ENCODE peak calls at places on chromosomes 13 and 19, in seven cellular contexts. P is K562, Q is Panc1, C is tibial artery, J is bronchial epithelial cell, T is lower leg skin, X is endodermal cell. H is an unnamed sample.

GRCh38 chr13:109778102-109778542 is 8.3 kb downstream of the IRS2 start:
- DNase-seq in P (no peak), Q (peak; percentile 41), C (no peak), J (peak; percentile 90), T (no peak), X (no peak), H (no peak)

GRCh38 chr13:98142427-98143156 is at the start of gene FARP1:
- DNase-seq in P (peak; percentile 66), Q (no peak), C (peak; percentile 88), J (peak; percentile 38), T (peak; percentile 45), X (peak; percentile 89), H (peak; percentile 85)

GRCh38 chr13:106034201-106034600 is 501.3 kb downstream of the EFNB2 start:
- DNase-seq in P (no peak), Q (no peak), C (no peak), J (no peak), T (peak; percentile 20), X (no peak), H (no peak)

GRCh38 chr19:16588089-16588823 is 16.0 kb upstream of the SLC35E1 start:
- DNase-seq in P (peak; percentile 59), Q (no peak), C (no peak), J (no peak), T (no peak), X (no peak), H (no peak)

GRCh38 chr19:50511069-50511822 is at the start of gene JOSD2:
- DNase-seq in P (peak; percentile 97), Q (peak; percentile 80), C (peak; percentile 99), J (peak; percentile 96), T (peak; percentile 98), X (peak; percentile 98), H (peak; percentile 96)

GRCh38 chr19:15248648-15249559 is 16.7 kb upstream of the EPHX3 start:
- DNase-seq in P (no peak), Q (peak; percentile 2), C (peak; percentile 96), J (peak; percentile 74), T (peak; percentile 63), X (no peak), H (no peak)

GRCh38 chr13:42153371-42153770 is 104.9 kb downstream of the DGKH start:
- DNase-seq in P (no peak), Q (no peak), C (no peak), J (no peak), T (no peak), X (no peak), H (no peak)

GRCh38 chr13:80547885-80548284 is 207.0 kb upstream of the SPRY2 start:
- DNase-seq in P (no peak), Q (no peak), C (no peak), J (no peak), T (no peak), X (no peak), H (no peak)

GRCh38 chr19:51531349-51532315 is at the start of gene SIGLEC6:
- DNase-seq in P (no peak), Q (no peak), C (peak; percentile 77), J (no peak), T (peak; percentile 49), X (peak; percentile 53), H (no peak)

GRCh38 chr19:30112171-30112570 is 170.1 kb downstream of the URI1 start:
- DNase-seq in P (no peak), Q (no peak), C (no peak), J (no peak), T (no peak), X (no peak), H (no peak)

GRCh38 chr13:34246511-34246910 is 428.6 kb downstream of the RFC3 start:
- DNase-seq in P (no peak), Q (peak; percentile 4), C (no peak), J (peak; percentile 89), T (no peak), X (no peak), H (no peak)

GRCh38 chr19:3275583-3276340 is 51.3 kb downstream of the CELF5 start:
- DNase-seq in P (peak; percentile 99), Q (no peak), C (no peak), J (peak; percentile 70), T (peak; percentile 56), X (peak; percentile 100), H (peak; percentile 96)

GRCh38 chr13:102323505-102323904 is 78.3 kb downstream of the FGF14 start:
- DNase-seq in P (no peak), Q (no peak), C (no peak), J (no peak), T (no peak), X (no peak), H (no peak)

GRCh38 chr19:2311093-2311492 is 3.1 kb upstream of the LINGO3 start:
- DNase-seq in P (no peak), Q (no peak), C (no peak), J (no peak), T (no peak), X (no peak), H (no peak)

GRCh38 chr13:75407473-75407872 is 74.5 kb downstream of the TBC1D4 start:
- DNase-seq in P (no peak), Q (no peak), C (no peak), J (no peak), T (no peak), X (no peak), H (no peak)

GRCh38 chr13:75404721-75405120 is 77.2 kb downstream of the TBC1D4 start:
- DNase-seq in P (no peak), Q (no peak), C (no peak), J (no peak), T (no peak), X (no peak), H (no peak)

GRCh38 chr13:75410207-75410606 is 71.8 kb downstream of the TBC1D4 start:
- DNase-seq in P (no peak), Q (no peak), C (no peak), J (no peak), T (no peak), X (no peak), H (no peak)

GRCh38 chr13:75405976-75406703 is 75.8 kb downstream of the TBC1D4 start:
- DNase-seq in P (no peak), Q (no peak), C (no peak), J (no peak), T (no peak), X (no peak), H (no peak)

GRCh38 chr13:75407998-75408397 is 74.0 kb downstream of the TBC1D4 start:
- DNase-seq in P (no peak), Q (no peak), C (no peak), J (no peak), T (no peak), X (no peak), H (no peak)
- TF ChIP-seq CTCF in P (no peak), Q (no peak), C (no peak), J (no peak), T (no peak), X (no peak), H (no peak)

GRCh38 chr19:14114439-14114838 is 3.1 kb downstream of the PRKACA start:
- DNase-seq in P (no peak), Q (no peak), C (no peak), J (no peak), T (no peak), X (no peak), H (no peak)

GRCh38 chr19:14112809-14113385 is 4.7 kb downstream of the PRKACA start:
- DNase-seq in P (no peak), Q (no peak), C (peak; percentile 86), J (no peak), T (no peak), X (no peak), H (no peak)

GRCh38 chr19:14114854-14115253 is 2.7 kb downstream of the PRKACA start:
- DNase-seq in P (peak; percentile 41), Q (no peak), C (no peak), J (no peak), T (no peak), X (peak; percentile 83), H (peak; percentile 36)

GRCh38 chr19:14112051-14112808 is 5.3 kb downstream of the PRKACA start:
- DNase-seq in P (no peak), Q (no peak), C (no peak), J (no peak), T (no peak), X (no peak), H (no peak)

DNA sequence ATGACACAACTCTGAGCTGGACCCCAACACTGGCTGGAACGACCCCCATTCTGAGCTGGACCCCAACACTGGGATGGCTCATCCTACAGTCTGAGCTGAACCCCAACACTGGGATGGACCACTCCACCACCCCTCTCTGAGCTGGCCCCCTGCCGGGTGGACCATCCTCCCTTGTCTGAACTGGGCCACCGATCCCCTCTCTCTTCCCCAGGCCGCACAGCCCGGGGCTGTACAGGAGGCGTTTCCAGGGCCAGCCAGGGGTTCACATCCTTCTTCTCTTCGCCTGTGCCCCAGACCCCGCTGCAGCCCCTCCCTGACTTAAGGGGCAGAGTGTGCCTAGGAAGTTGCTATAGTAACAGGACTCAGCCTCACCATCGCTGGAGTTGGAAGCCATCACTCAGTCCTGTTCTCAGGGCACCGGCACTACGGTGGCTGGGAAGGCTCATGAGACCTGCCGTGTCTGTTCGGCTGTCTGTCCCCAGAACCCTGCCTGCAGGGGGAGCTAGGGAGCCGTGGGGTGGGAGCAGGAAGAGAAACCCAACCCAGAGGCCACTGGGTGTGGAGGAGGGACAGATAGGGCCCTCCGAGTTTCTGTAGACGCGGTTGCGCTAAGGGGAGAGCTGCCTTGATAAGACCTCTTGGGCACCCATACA is 3.7 kb downstream of the PRKACA start:
- DNase-seq in P (peak; percentile 77), Q (no peak), C (no peak), J (no peak), T (no peak), X (peak; percentile 71), H (no peak)
- TF ChIP-seq CTCF in P (peak; percentile 94), Q (no peak), C (no peak), J (peak; percentile 35), T (no peak), X (peak; percentile 64), H (peak; percentile 22)

DNA sequence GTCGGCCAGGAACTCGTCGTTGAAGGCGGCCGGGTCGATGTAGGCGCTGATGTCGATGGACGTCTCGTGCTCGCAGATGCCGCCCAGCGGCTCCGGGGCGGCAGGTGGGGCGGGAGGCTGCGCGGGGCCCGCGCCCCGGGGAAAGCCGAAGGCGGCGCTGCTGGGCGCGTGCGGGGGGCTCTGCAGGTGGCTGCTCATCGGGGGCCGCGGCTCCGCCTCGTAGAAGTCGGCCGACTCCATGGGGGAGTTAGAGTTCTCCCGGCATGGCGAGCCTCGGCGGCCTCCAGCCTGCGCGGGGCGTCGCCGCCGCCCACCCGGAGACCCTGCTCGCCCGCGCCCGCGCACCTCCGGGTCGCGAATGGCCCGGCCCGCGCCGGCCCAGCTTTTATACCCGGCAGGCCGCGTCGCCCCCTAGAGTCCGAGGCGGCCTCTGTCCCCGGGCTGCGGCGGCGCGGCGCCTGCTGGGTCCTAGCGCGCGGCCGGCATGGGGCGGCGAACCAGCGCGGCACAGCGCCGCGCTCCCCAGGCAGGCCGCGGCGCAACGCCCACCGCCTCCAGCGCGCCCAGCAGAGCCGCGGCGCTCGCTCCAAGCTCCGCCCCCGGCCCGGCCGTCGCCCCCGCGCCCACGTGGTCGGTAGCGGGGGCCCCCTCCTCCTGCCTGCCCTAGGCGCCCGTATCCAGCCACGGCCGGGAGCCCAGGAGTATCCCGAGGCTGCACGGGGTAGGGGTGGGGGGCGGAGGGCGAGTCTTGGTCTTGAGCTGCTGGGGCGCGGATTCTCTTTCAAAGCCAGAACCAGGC is at the start of gene CEBPA:
- DNase-seq in P (peak; percentile 89), Q (no peak), C (peak; percentile 81), J (peak; percentile 59), T (no peak), X (peak; percentile 93), H (peak; percentile 86)
- TF ChIP-seq CTCF in P (peak; percentile 83), Q (peak; percentile 96), C (peak; percentile 10), J (peak; percentile 63), T (no peak), X (peak; percentile 74), H (no peak)

DNA sequence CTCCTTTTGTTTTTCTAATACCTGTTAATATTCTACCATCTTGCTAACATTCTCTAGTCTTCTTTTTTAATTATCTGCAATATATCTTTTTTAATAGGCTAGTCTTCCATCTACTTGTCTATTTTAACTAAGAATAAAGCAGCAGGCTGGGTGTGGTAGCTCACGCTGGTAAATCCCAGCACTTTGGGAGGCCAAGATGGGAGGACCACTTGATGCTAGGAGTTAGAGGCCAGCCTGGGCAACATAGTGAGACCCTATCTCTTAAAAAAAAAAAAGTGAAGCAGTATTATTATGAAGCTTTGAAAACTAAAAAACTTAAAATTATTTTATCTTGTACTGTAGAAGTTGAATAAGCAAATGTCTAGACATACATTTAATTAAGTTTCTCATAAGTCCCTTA is 3.3 kb downstream of the UTP14C start:
- DNase-seq in P (no peak), Q (no peak), C (no peak), J (no peak), T (no peak), X (no peak), H (no peak)
- TF ChIP-seq CTCF in P (no peak), Q (no peak), C (no peak), J (no peak), T (no peak), X (no peak), H (no peak)

H was measured in nephron progenitor cell.